ENCODE peak calls at places on chromosomes 4 and X, in seven cellular contexts. One of them, this sample, is unnamed. For H3K4me1, the result is how much of the 10 kb centered on the place peaks cover.

GRCh38 chr4:112145820-112146813 is 863 bp downstream of the FAM241A start:
- DNase-seq in tibial artery: peak
- DNase-seq in body of pancreas: peak
- DNase-seq in GM23338: peak
- DNase-seq in Peyer's patch: peak
- DNase-seq in OCI-LY7: peak
- DNase-seq in GM23248: peak
- DNase-seq in this sample: peak

GRCh38 chr4:102343964-102344519 is 1.2 kb downstream of the SLC39A8 start:
- DNase-seq in tibial artery: no peak
- DNase-seq in body of pancreas: peak
- DNase-seq in GM23338: no peak
- DNase-seq in Peyer's patch: no peak
- DNase-seq in OCI-LY7: peak
- DNase-seq in GM23248: no peak
- DNase-seq in this sample: no peak

GRCh38 chr4:91118597-91118996 is 991.4 kb downstream of the CCSER1 start:
- DNase-seq in tibial artery: no peak
- DNase-seq in body of pancreas: no peak
- DNase-seq in GM23338: no peak
- DNase-seq in Peyer's patch: no peak
- DNase-seq in OCI-LY7: no peak
- DNase-seq in GM23248: no peak
- DNase-seq in this sample: no peak

GRCh38 chrX:85922821-85923220 is 124.5 kb downstream of the CHM start:
- DNase-seq in tibial artery: no peak
- DNase-seq in body of pancreas: no peak
- DNase-seq in GM23338: no peak
- DNase-seq in Peyer's patch: no peak
- DNase-seq in OCI-LY7: no peak
- DNase-seq in GM23248: peak
- DNase-seq in this sample: no peak

GRCh38 chr4:123672987-123673386 is 276.4 kb downstream of the SPRY1 start:
- DNase-seq in tibial artery: no peak
- DNase-seq in body of pancreas: no peak
- DNase-seq in GM23338: no peak
- DNase-seq in Peyer's patch: no peak
- DNase-seq in OCI-LY7: no peak
- DNase-seq in GM23248: peak
- DNase-seq in this sample: no peak

GRCh38 chrX:130339408-130340222 is at the start of gene SLC25A14:
- DNase-seq in tibial artery: peak
- DNase-seq in body of pancreas: peak
- DNase-seq in GM23338: peak
- DNase-seq in Peyer's patch: peak
- DNase-seq in OCI-LY7: peak
- DNase-seq in GM23248: peak
- DNase-seq in this sample: peak

GRCh38 chrX:13128104-13128503 is 83.7 kb upstream of the FAM9C start:
- DNase-seq in tibial artery: no peak
- DNase-seq in body of pancreas: no peak
- DNase-seq in GM23338: no peak
- DNase-seq in Peyer's patch: no peak
- DNase-seq in OCI-LY7: no peak
- DNase-seq in GM23248: peak
- DNase-seq in this sample: no peak

GRCh38 chr4:184150102-184150839 is 67.4 kb downstream of the ENPP6 start:
- DNase-seq in tibial artery: no peak
- DNase-seq in body of pancreas: no peak
- DNase-seq in GM23338: no peak
- DNase-seq in Peyer's patch: no peak
- DNase-seq in OCI-LY7: no peak
- DNase-seq in GM23248: no peak
- DNase-seq in this sample: no peak

GRCh38 chr4:138560448-138560847 is 318.3 kb upstream of the SLC7A11 start:
- DNase-seq in tibial artery: no peak
- DNase-seq in body of pancreas: no peak
- DNase-seq in GM23338: peak
- DNase-seq in Peyer's patch: no peak
- DNase-seq in OCI-LY7: no peak
- DNase-seq in GM23248: no peak
- DNase-seq in this sample: no peak

GRCh38 chrX:149841929-149842328 is 39.1 kb upstream of the MAGEA8 start:
- DNase-seq in tibial artery: no peak
- DNase-seq in body of pancreas: no peak
- DNase-seq in GM23338: peak
- DNase-seq in Peyer's patch: no peak
- DNase-seq in OCI-LY7: no peak
- DNase-seq in GM23248: no peak
- DNase-seq in this sample: no peak

GRCh38 chr4:6746721-6747689 is 31.0 kb downstream of the BLOC1S4 start:
- DNase-seq in tibial artery: no peak
- DNase-seq in body of pancreas: peak
- DNase-seq in GM23338: no peak
- DNase-seq in Peyer's patch: peak
- DNase-seq in OCI-LY7: no peak
- DNase-seq in GM23248: peak
- DNase-seq in this sample: no peak

GRCh38 chrX:27555514-27555913 is 34.6 kb upstream of the DCAF8L2 start:
- DNase-seq in tibial artery: no peak
- DNase-seq in body of pancreas: no peak
- DNase-seq in GM23338: peak
- DNase-seq in Peyer's patch: no peak
- DNase-seq in OCI-LY7: peak
- DNase-seq in GM23248: peak
- DNase-seq in this sample: peak

GRCh38 chrX:28752330-28752729 is 165.1 kb downstream of the IL1RAPL1 start:
- DNase-seq in tibial artery: no peak
- DNase-seq in body of pancreas: no peak
- DNase-seq in GM23338: no peak
- DNase-seq in Peyer's patch: no peak
- DNase-seq in OCI-LY7: no peak
- DNase-seq in GM23248: no peak
- DNase-seq in this sample: no peak

GRCh38 chr4:166301266-166301665 is 428.2 kb downstream of the TLL1 start:
- DNase-seq in tibial artery: no peak
- DNase-seq in body of pancreas: no peak
- DNase-seq in GM23338: no peak
- DNase-seq in Peyer's patch: no peak
- DNase-seq in OCI-LY7: no peak
- DNase-seq in GM23248: no peak
- DNase-seq in this sample: no peak

GRCh38 chr4:139746430-139746829 is 80.8 kb downstream of the MGST2 start:
- DNase-seq in tibial artery: no peak
- DNase-seq in body of pancreas: no peak
- DNase-seq in GM23338: peak
- DNase-seq in Peyer's patch: no peak
- DNase-seq in OCI-LY7: no peak
- DNase-seq in GM23248: no peak
- DNase-seq in this sample: peak

GRCh38 chr4:188949608-188950007 is 810.4 kb downstream of the TRIML1 start:
- DNase-seq in tibial artery: no peak
- DNase-seq in body of pancreas: no peak
- DNase-seq in GM23338: peak
- DNase-seq in Peyer's patch: no peak
- DNase-seq in OCI-LY7: no peak
- DNase-seq in GM23248: no peak
- DNase-seq in this sample: no peak

GRCh38 chr4:1746919-1747602 is 25.7 kb downstream of the TACC3 start:
- DNase-seq in tibial artery: no peak
- DNase-seq in body of pancreas: peak
- DNase-seq in GM23338: no peak
- DNase-seq in Peyer's patch: no peak
- DNase-seq in OCI-LY7: no peak
- DNase-seq in GM23248: no peak
- DNase-seq in this sample: no peak

GRCh38 chr4:1744552-1744951 is 23.2 kb downstream of the TACC3 start:
- DNase-seq in tibial artery: no peak
- DNase-seq in body of pancreas: no peak
- DNase-seq in GM23338: no peak
- DNase-seq in Peyer's patch: no peak
- DNase-seq in OCI-LY7: no peak
- DNase-seq in GM23248: no peak
- DNase-seq in this sample: no peak

GRCh38 chr4:1746265-1746691 is 25.0 kb downstream of the TACC3 start:
- DNase-seq in tibial artery: no peak
- DNase-seq in body of pancreas: peak
- DNase-seq in GM23338: peak
- DNase-seq in Peyer's patch: peak
- DNase-seq in OCI-LY7: peak
- DNase-seq in GM23248: peak
- DNase-seq in this sample: peak

GRCh38 chr4:1745165-1745564 is 23.8 kb downstream of the TACC3 start:
- DNase-seq in tibial artery: no peak
- DNase-seq in body of pancreas: no peak
- DNase-seq in GM23338: no peak
- DNase-seq in Peyer's patch: no peak
- DNase-seq in OCI-LY7: no peak
- DNase-seq in GM23248: no peak
- DNase-seq in this sample: no peak

GRCh38 chr4:1745697-1746096 is 24.4 kb downstream of the TACC3 start:
- DNase-seq in tibial artery: no peak
- DNase-seq in body of pancreas: no peak
- DNase-seq in GM23338: no peak
- DNase-seq in Peyer's patch: no peak
- DNase-seq in OCI-LY7: no peak
- DNase-seq in GM23248: no peak
- DNase-seq in this sample: no peak
- H3K4me1 ChIP-seq in tibial artery: under half
- H3K4me1 ChIP-seq in body of pancreas: under half
- H3K4me1 ChIP-seq in GM23338: under half
- H3K4me1 ChIP-seq in Peyer's patch: under half
- H3K4me1 ChIP-seq in OCI-LY7: under half
- H3K4me1 ChIP-seq in GM23248: under half
- H3K4me1 ChIP-seq in this sample: under half

GRCh38 chr4:153510252-153511001 is 44.3 kb downstream of the TMEM131L start:
- DNase-seq in tibial artery: no peak
- DNase-seq in body of pancreas: no peak
- DNase-seq in GM23338: no peak
- DNase-seq in Peyer's patch: no peak
- DNase-seq in OCI-LY7: no peak
- DNase-seq in GM23248: no peak
- DNase-seq in this sample: no peak
- H3K4me1 ChIP-seq in tibial artery: half or more
- H3K4me1 ChIP-seq in body of pancreas: half or more
- H3K4me1 ChIP-seq in GM23338: under half
- H3K4me1 ChIP-seq in Peyer's patch: under half
- H3K4me1 ChIP-seq in OCI-LY7: under half
- H3K4me1 ChIP-seq in GM23248: under half
- H3K4me1 ChIP-seq in this sample: half or more

GRCh38 chr4:143360838-143361237 is 24.2 kb downstream of the GAB1 start:
- DNase-seq in tibial artery: no peak
- DNase-seq in body of pancreas: no peak
- DNase-seq in GM23338: no peak
- DNase-seq in Peyer's patch: no peak
- DNase-seq in OCI-LY7: no peak
- DNase-seq in GM23248: peak
- DNase-seq in this sample: no peak

GRCh38 chr4:143359794-143360193 is 23.1 kb downstream of the GAB1 start:
- DNase-seq in tibial artery: no peak
- DNase-seq in body of pancreas: no peak
- DNase-seq in GM23338: no peak
- DNase-seq in Peyer's patch: no peak
- DNase-seq in OCI-LY7: no peak
- DNase-seq in GM23248: no peak
- DNase-seq in this sample: no peak

GRCh38 chr4:143357161-143357845 is 20.6 kb downstream of the GAB1 start:
- DNase-seq in tibial artery: no peak
- DNase-seq in body of pancreas: no peak
- DNase-seq in GM23338: no peak
- DNase-seq in Peyer's patch: no peak
- DNase-seq in OCI-LY7: peak
- DNase-seq in GM23248: no peak
- DNase-seq in this sample: no peak

GRCh38 chr4:143358419-143358818 is 21.7 kb downstream of the GAB1 start:
- DNase-seq in tibial artery: no peak
- DNase-seq in body of pancreas: no peak
- DNase-seq in GM23338: no peak
- DNase-seq in Peyer's patch: no peak
- DNase-seq in OCI-LY7: no peak
- DNase-seq in GM23248: no peak
- DNase-seq in this sample: no peak

DNA sequence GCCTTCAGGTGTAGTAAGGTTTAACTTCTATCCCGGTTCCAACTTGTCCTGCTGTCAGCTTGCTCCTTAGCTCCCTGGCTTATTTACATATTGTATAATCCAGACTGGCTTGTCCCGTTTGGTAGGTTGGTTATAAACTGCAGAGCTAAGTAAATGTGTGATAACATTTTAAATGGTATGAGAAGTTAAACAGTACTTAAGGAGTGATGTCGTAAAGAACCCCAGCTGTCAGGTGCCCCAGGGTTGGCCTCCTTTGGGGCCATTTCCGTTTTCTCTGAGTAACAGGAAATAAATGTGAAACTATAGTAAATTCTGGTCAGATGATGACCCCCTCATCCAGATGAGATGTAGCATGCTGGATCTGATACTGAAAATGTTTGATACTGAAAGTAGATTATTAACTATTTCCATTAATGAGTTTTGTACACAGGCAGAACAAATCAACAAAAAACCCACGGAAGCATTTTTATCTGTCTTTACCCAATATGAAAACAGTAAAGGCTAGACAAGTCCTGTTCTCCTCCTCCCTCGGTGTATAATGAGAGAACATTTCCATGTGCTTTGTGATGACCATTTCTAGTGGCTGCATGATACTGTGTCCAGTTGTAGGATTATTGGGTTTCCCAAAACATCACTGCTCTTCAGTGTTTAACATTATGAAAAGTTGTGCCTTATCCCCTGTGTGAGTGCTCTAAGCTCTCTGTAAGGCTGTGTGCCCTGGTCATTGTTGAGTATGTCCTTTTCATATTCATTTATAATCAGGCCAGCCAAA is 22.4 kb downstream of the GAB1 start:
- DNase-seq in tibial artery: no peak
- DNase-seq in body of pancreas: peak
- DNase-seq in GM23338: no peak
- DNase-seq in Peyer's patch: peak
- DNase-seq in OCI-LY7: peak
- DNase-seq in GM23248: peak
- DNase-seq in this sample: peak
- H3K4me1 ChIP-seq in tibial artery: half or more
- H3K4me1 ChIP-seq in body of pancreas: under half
- H3K4me1 ChIP-seq in GM23338: half or more
- H3K4me1 ChIP-seq in Peyer's patch: under half
- H3K4me1 ChIP-seq in OCI-LY7: half or more
- H3K4me1 ChIP-seq in GM23248: under half
- H3K4me1 ChIP-seq in this sample: half or more

GRCh38 chr4:159175165-159175988 is 72.5 kb downstream of the RAPGEF2 start:
- DNase-seq in tibial artery: peak
- DNase-seq in body of pancreas: peak
- DNase-seq in GM23338: peak
- DNase-seq in Peyer's patch: peak
- DNase-seq in OCI-LY7: peak
- DNase-seq in GM23248: peak
- DNase-seq in this sample: peak
- H3K4me1 ChIP-seq in tibial artery: under half
- H3K4me1 ChIP-seq in body of pancreas: under half
- H3K4me1 ChIP-seq in GM23338: half or more
- H3K4me1 ChIP-seq in Peyer's patch: under half
- H3K4me1 ChIP-seq in OCI-LY7: under half
- H3K4me1 ChIP-seq in GM23248: under half
- H3K4me1 ChIP-seq in this sample: half or more

GRCh38 chr4:70713453-70714026 is 8.2 kb upstream of the RUFY3 start:
- DNase-seq in tibial artery: no peak
- DNase-seq in body of pancreas: no peak
- DNase-seq in GM23338: peak
- DNase-seq in Peyer's patch: no peak
- DNase-seq in OCI-LY7: peak
- DNase-seq in GM23248: no peak
- DNase-seq in this sample: no peak
- H3K4me1 ChIP-seq in tibial artery: under half
- H3K4me1 ChIP-seq in body of pancreas: under half
- H3K4me1 ChIP-seq in GM23338: under half
- H3K4me1 ChIP-seq in Peyer's patch: under half
- H3K4me1 ChIP-seq in OCI-LY7: half or more
- H3K4me1 ChIP-seq in GM23248: under half
- H3K4me1 ChIP-seq in this sample: under half